ENCODE peak calls at places on chromosomes 11 and 22, in eight cellular contexts. B, J, Y, A, P, F, L and W are unnamed samples.

GRCh38 chr11:132131962-132132361 is 761.5 kb downstream of the NTM start:
- DNase-seq in B (no peak), J (no peak), Y (no peak), A (no peak), P (no peak), F (peak), L (no peak), W (no peak)

GRCh38 chr11:420911-421321 is 6.1 kb upstream of the SIGIRR start:
- DNase-seq in B (no peak), J (no peak), Y (no peak), A (no peak), P (no peak), F (no peak), L (peak), W (no peak)

GRCh38 chr22:36323182-36323854 is 64.4 kb downstream of the MYH9 start:
- DNase-seq in B (peak), J (peak), Y (peak), A (peak), P (no peak), F (no peak), L (no peak), W (no peak)

GRCh38 chr11:75734491-75735180 is 17.0 kb downstream of the MOGAT2 start:
- DNase-seq in B (no peak), J (no peak), Y (no peak), A (peak), P (no peak), F (no peak), L (no peak), W (no peak)

GRCh38 chr22:50318698-50319411 is 8.0 kb downstream of the DENND6B start:
- DNase-seq in B (no peak), J (no peak), Y (no peak), A (no peak), P (no peak), F (no peak), L (peak), W (no peak)

GRCh38 chr22:41217553-41218157 is 12.5 kb downstream of the L3MBTL2 start:
- DNase-seq in B (peak), J (no peak), Y (peak), A (peak), P (peak), F (peak), L (no peak), W (peak)

GRCh38 chr22:48881326-48881980 is 946.2 kb downstream of the BRD1 start:
- DNase-seq in B (peak), J (no peak), Y (no peak), A (no peak), P (no peak), F (no peak), L (peak), W (no peak)

GRCh38 chr11:130166457-130166784 is 6.8 kb downstream of the ST14 start:
- DNase-seq in B (no peak), J (no peak), Y (peak), A (no peak), P (peak), F (no peak), L (peak), W (peak)

GRCh38 chr11:1730230-1730629 is 20.2 kb downstream of the IFITM10 start:
- DNase-seq in B (no peak), J (no peak), Y (no peak), A (no peak), P (no peak), F (no peak), L (no peak), W (no peak)

DNA sequence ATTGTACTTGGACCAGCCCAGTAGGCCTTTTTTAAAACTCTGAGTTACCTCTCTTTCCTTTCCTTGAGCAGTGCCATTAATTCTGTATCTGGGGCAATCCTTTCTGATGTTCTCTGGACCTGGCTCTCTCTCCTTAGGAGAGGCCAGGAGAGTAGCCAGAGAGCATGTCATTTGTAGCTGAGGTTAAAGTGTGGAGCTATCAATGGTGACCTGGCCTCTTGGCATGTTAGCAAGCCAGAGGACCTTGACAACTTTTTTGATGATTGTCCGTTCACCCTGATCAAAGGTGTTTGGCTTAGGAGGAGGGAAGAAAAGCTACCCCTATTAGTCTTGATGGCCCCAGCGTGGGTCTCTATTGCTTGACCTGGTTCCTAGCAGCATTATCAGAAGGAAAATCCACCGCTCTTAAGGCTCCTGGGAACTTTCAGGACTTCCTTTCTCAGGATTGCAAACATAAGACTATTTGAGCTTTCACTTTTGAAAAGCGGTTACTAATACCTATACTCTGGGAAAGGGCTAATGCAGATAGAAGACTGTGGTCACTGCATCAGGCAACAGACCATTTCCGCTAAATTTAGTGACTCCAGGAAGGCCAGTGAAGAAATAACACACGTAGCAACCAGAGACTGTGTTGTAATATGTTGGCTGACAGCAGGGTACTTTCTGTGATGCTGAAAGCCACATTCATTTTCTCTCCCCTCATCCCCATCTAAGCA is 18.2 kb downstream of the LIMK2 start:
- DNase-seq in B (no peak), J (no peak), Y (peak), A (no peak), P (no peak), F (no peak), L (no peak), W (no peak)
- H3K4me3 ChIP-seq in B (peak), J (no peak), Y (no peak), A (no peak), P (no peak), F (no peak), L (no peak), W (no peak)

DNA sequence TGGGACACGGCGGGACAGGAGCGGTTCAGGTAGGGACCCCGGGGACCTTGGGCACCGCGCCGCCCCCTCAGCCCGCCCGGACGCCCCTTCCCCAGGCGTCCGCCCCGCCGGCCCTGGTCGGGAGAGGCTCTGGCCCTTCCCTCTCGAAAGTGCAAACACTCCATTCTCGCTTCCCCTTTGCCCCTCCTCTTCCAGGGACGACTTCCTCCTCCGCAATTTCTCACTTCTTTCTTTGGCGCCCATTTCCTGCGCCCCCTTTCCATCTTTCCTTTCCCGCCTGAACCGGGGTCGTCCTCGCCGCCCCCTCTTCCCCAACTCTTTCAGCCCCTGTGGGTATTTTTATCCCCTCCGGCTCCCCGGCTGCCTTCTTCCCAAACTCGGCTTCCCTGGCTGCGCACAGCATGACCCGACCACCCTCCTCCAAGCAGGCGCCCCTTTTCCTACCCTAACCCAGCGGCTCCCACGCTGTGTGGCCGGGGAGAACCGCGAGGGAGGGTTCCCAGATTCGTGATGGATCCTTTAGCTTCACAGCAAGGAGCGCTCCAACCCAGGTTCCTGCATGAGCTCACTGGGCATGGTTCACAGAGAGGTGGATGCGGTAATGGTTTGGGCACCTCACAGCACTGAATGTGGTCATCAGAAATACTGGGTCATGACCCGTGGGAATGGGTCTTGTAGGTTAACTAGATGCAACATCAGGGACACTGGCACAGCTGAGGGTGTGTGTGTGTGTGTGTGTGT is 689 bp downstream of the RAB39A start:
- DNase-seq in B (peak), J (peak), Y (no peak), A (peak), P (no peak), F (peak), L (no peak), W (no peak)
- H3K4me3 ChIP-seq in B (peak), J (peak), Y (peak), A (peak), P (peak), F (peak), L (peak), W (peak)

DNA sequence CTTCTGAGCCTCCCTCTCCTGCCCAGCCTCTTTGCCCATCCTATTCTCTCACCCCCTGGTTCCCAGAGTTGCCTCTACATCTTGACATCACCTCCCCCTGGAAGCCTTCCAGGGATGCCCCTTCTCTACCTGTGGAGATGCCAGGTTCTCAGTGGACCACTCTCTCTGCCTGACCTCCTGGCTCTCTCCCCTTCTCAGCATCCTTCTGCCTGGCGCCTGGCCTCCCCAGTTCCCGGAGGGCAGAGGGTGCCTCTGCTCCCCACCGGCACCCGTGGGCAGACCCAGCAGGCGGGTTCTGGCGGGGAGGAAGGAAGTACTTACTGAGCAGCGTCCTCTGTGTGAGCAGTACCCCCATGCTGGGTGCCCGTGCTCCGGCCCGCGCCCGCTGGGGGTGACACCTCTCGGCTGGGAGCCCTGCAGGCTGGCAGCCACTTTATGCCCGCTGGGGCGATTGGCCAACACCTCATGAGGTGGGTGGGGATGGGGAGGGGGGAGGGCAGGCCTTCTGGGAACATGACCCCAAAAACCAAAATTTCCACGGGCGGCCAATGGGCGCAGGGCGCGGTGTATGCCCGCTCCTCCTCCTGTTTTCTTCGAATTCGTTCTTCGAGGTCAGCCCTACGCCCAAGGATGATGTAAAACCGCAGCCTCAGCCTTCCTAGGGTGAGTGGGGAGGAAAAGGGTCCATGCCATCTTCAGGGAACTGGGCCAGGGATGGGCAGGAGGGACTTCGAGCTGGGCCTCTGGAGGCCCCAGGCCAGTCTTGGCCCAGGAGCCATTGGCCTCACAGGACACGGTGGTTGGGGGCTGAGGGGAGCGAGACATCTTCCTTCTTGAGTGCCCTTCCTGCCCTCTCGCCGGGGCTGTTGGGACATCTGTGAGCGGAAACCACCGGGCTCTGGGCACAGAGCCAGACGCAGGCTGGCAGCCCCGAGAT is at the start of gene OSM:
- DNase-seq in B (peak), J (no peak), Y (no peak), A (no peak), P (no peak), F (no peak), L (no peak), W (no peak)
- H3K4me3 ChIP-seq in B (peak), J (no peak), Y (no peak), A (no peak), P (no peak), F (no peak), L (no peak), W (no peak)

GRCh38 chr11:64641596-64642417 is 50.8 kb downstream of the SLC22A12 start:
- DNase-seq in B (no peak), J (no peak), Y (no peak), A (no peak), P (no peak), F (no peak), L (no peak), W (no peak)
- H3K4me3 ChIP-seq in B (peak), J (no peak), Y (no peak), A (peak), P (no peak), F (peak), L (no peak), W (no peak)

DNA sequence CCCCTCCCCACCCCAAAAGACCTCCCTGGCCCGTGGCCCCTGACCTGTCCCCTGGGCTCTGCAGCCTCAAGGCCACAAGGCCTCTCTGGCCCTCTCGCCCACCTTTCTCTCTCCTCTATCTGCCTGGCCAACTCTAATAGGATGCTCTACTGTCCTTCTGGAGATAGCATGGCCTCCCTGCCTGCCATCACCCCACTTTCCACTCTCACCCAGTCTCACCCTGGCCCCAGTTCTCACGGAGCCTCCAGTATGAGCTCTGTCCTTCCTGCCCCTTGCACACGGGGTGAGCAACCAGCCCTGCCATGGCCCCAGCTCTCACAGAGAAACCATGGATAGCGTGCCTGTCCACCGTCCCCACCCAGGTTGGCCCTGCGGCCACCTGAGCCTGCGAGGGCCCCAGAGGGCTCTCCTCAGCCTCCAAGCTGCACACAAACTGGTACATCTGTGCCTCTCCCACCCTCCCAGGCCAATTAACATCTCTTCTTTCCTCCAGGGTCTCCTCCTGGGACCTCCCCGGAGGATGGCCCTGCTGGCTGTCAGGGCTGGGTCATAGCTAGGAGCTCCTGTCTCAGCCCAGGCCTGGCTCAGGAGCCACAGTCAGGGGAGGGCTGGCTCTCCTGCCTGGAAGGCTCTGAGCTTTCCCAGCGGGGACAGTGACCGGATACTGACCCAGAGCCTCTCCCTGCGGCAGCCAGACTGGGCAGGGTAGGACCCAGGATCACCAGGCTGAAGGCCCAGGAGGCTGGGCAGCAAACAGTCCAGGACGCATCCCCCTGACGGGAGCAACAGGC is 22.3 kb downstream of the RTN4R start:
- DNase-seq in B (no peak), J (no peak), Y (no peak), A (no peak), P (no peak), F (no peak), L (no peak), W (no peak)
- H3K4me3 ChIP-seq in B (no peak), J (no peak), Y (no peak), A (no peak), P (no peak), F (no peak), L (no peak), W (no peak)